ENCODE peak calls at places on chromosomes 2 and 18, in six cellular contexts. One of them, this sample, is unnamed.

GRCh38 chr2:224263571-224264043 is 138.3 kb downstream of the FAM124B start:
- DNase-seq in NT2/D1: no peak
- DNase-seq in HCT116: no peak
- DNase-seq in GM23248: peak; percentile 69
- DNase-seq in kidney: no peak
- DNase-seq in mammary epithelial cell: no peak
- DNase-seq in this sample: peak; percentile 48

GRCh38 chr2:27622921-27623384 is 5.9 kb downstream of the CCDC121 start:
- DNase-seq in kidney: no peak
- DNase-seq in mammary epithelial cell: peak; percentile 33
- DNase-seq in HCT116: no peak
- DNase-seq in GM23248: peak; percentile 83
- DNase-seq in NT2/D1: peak; percentile 74
- DNase-seq in this sample: peak; percentile 79

GRCh38 chr2:206260427-206261012 is 13.9 kb upstream of the ZDBF2 start:
- DNase-seq in HCT116: no peak
- DNase-seq in GM23248: peak; percentile 76
- DNase-seq in kidney: no peak
- DNase-seq in mammary epithelial cell: peak; percentile 39
- DNase-seq in NT2/D1: no peak
- DNase-seq in this sample: peak; percentile 69

GRCh38 chr18:51151568-51152511 is 45.6 kb downstream of the MEX3C start:
- DNase-seq in NT2/D1: no peak
- DNase-seq in mammary epithelial cell: no peak
- DNase-seq in kidney: no peak
- DNase-seq in GM23248: no peak
- DNase-seq in HCT116: no peak
- DNase-seq in this sample: no peak

GRCh38 chr2:196233033-196233807 is 61.8 kb upstream of the STK17B start:
- DNase-seq in kidney: no peak
- DNase-seq in mammary epithelial cell: peak; percentile 95
- DNase-seq in GM23248: peak; percentile 86
- DNase-seq in NT2/D1: no peak
- DNase-seq in HCT116: peak; percentile 88
- DNase-seq in this sample: peak; percentile 79

GRCh38 chr2:173571021-173571821 is 216.5 kb downstream of the CDCA7 start:
- DNase-seq in mammary epithelial cell: peak; percentile 30
- DNase-seq in NT2/D1: peak; percentile 48
- DNase-seq in kidney: no peak
- DNase-seq in HCT116: peak; percentile 24
- DNase-seq in GM23248: peak; percentile 50
- DNase-seq in this sample: peak; percentile 40

GRCh38 chr18:2147424-2147823 is 423.9 kb downstream of the METTL4 start:
- DNase-seq in HCT116: no peak
- DNase-seq in mammary epithelial cell: no peak
- DNase-seq in GM23248: no peak
- DNase-seq in kidney: no peak
- DNase-seq in NT2/D1: no peak
- DNase-seq in this sample: no peak

GRCh38 chr2:239730897-239731296 is 294.2 kb downstream of the NDUFA10 start:
- DNase-seq in HCT116: no peak
- DNase-seq in NT2/D1: no peak
- DNase-seq in mammary epithelial cell: no peak
- DNase-seq in GM23248: no peak
- DNase-seq in kidney: peak; percentile 26
- DNase-seq in this sample: no peak

GRCh38 chr18:51401912-51402311 is 204.4 kb upstream of the MEX3C start:
- DNase-seq in kidney: no peak
- DNase-seq in HCT116: no peak
- DNase-seq in GM23248: no peak
- DNase-seq in NT2/D1: no peak
- DNase-seq in mammary epithelial cell: no peak
- DNase-seq in this sample: no peak

GRCh38 chr2:236369606-236370005 is 105.4 kb upstream of the ASB18 start:
- DNase-seq in HCT116: no peak
- DNase-seq in mammary epithelial cell: no peak
- DNase-seq in kidney: no peak
- DNase-seq in GM23248: no peak
- DNase-seq in NT2/D1: no peak
- DNase-seq in this sample: no peak

GRCh38 chr2:209208211-209208610 is 215.6 kb upstream of the MAP2 start:
- DNase-seq in mammary epithelial cell: peak; percentile 9
- DNase-seq in NT2/D1: peak; percentile 38
- DNase-seq in GM23248: peak; percentile 39
- DNase-seq in kidney: no peak
- DNase-seq in HCT116: peak; percentile 41
- DNase-seq in this sample: no peak

GRCh38 chr2:181546086-181546485 is 88.9 kb downstream of the ITGA4 start:
- DNase-seq in mammary epithelial cell: peak; percentile 70
- DNase-seq in GM23248: peak; percentile 17
- DNase-seq in NT2/D1: no peak
- DNase-seq in kidney: no peak
- DNase-seq in HCT116: no peak
- DNase-seq in this sample: peak; percentile 5

DNA sequence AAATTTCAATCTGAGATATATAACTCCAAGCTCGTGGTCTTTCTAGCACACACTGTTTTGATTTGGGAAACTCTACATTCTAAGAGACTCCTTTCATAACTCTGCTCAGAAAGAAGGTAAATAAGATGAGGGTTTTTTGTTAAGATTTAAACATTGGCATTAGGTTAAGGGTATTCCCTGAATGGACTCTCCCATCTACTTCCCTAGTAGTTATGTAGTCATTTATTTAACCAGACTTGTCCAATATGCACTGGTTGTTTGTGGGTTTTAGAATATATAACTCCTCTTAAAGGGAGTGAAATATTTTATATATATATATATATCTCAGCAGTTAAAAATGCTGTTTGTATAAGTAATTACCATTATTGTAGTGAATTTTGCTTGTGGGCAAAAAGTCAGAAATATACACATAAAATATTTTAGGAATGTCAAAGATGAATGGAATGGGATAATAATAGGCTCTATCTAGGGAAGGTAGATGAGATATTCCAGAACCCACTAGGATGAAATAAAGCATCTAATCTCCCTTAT is 61.5 kb upstream of the WDR75 start:
- DNase-seq in HCT116: no peak
- DNase-seq in GM23248: no peak
- DNase-seq in mammary epithelial cell: no peak
- DNase-seq in NT2/D1: no peak
- DNase-seq in kidney: no peak
- DNase-seq in this sample: peak; percentile 44
- H3K9ac ChIP-seq in HCT116: no peak overlapping the region
- H3K9ac ChIP-seq in GM23248: peak overlapping the region; percentile 29
- H3K9ac ChIP-seq in mammary epithelial cell: no peak overlapping the region
- H3K9ac ChIP-seq in NT2/D1: no peak overlapping the region
- H3K9ac ChIP-seq in kidney: no peak overlapping the region
- H3K9ac ChIP-seq in this sample: peak overlapping the region; percentile 71

GRCh38 chr18:78587096-78587495 is 392.5 kb upstream of the SALL3 start:
- DNase-seq in NT2/D1: no peak
- DNase-seq in kidney: no peak
- DNase-seq in mammary epithelial cell: no peak
- DNase-seq in HCT116: no peak
- DNase-seq in GM23248: no peak
- DNase-seq in this sample: no peak
- H3K4me3 ChIP-seq in NT2/D1: no peak overlapping the region
- H3K4me3 ChIP-seq in kidney: no peak overlapping the region
- H3K4me3 ChIP-seq in mammary epithelial cell: no peak overlapping the region
- H3K4me3 ChIP-seq in HCT116: no peak overlapping the region
- H3K4me3 ChIP-seq in GM23248: no peak overlapping the region
- H3K4me3 ChIP-seq in this sample: no peak overlapping the region

DNA sequence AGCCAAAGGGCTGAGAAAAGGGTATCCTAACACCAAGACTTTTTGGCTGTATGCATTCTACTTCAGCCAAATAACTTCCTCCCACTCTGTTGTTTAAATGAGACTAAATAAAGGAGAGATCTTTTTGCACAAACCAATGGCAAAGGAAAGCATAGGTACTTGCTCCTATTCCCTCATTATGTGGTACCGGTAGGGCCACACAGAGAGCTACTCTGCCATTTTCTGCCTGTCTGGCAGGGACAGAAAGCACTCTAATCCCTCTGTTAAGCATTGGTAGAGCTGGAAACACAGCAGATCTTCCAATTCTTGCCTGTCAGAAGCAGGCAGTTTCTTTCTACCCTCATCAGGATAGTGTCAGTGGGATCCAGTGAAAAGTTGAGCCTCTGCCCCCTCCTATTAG is 918.3 kb upstream of the TMEFF2 start:
- DNase-seq in GM23248: no peak
- DNase-seq in HCT116: no peak
- DNase-seq in kidney: no peak
- DNase-seq in NT2/D1: no peak
- DNase-seq in mammary epithelial cell: no peak
- DNase-seq in this sample: no peak
- H3K9ac ChIP-seq in GM23248: no peak overlapping the region
- H3K9ac ChIP-seq in HCT116: no peak overlapping the region
- H3K9ac ChIP-seq in kidney: no peak overlapping the region
- H3K9ac ChIP-seq in NT2/D1: no peak overlapping the region
- H3K9ac ChIP-seq in mammary epithelial cell: no peak overlapping the region
- H3K9ac ChIP-seq in this sample: no peak overlapping the region

GRCh38 chr18:12309683-12310198 is 1.7 kb downstream of the TUBB6 start:
- DNase-seq in GM23248: peak; percentile 75
- DNase-seq in mammary epithelial cell: peak; percentile 71
- DNase-seq in NT2/D1: no peak
- DNase-seq in HCT116: no peak
- DNase-seq in kidney: no peak
- DNase-seq in this sample: peak; percentile 33

GRCh38 chr18:12307871-12308385 is at the start of gene TUBB6:
- DNase-seq in NT2/D1: no peak
- DNase-seq in HCT116: no peak
- DNase-seq in GM23248: peak; percentile 95
- DNase-seq in kidney: peak; percentile 94
- DNase-seq in mammary epithelial cell: peak; percentile 82
- DNase-seq in this sample: peak; percentile 91

GRCh38 chr18:12306752-12307151 is 1.3 kb upstream of the TUBB6 start:
- DNase-seq in mammary epithelial cell: no peak
- DNase-seq in NT2/D1: no peak
- DNase-seq in GM23248: peak; percentile 25
- DNase-seq in HCT116: no peak
- DNase-seq in kidney: no peak
- DNase-seq in this sample: no peak

GRCh38 chr18:12307251-12307736 is 747 bp upstream of the TUBB6 start:
- DNase-seq in NT2/D1: no peak
- DNase-seq in kidney: peak; percentile 88
- DNase-seq in GM23248: peak; percentile 89
- DNase-seq in mammary epithelial cell: peak; percentile 63
- DNase-seq in HCT116: no peak
- DNase-seq in this sample: peak; percentile 90

GRCh38 chr18:12308386-12309100 is 502 bp downstream of the TUBB6 start:
- DNase-seq in kidney: peak; percentile 95
- DNase-seq in NT2/D1: no peak
- DNase-seq in HCT116: no peak
- DNase-seq in GM23248: peak; percentile 99
- DNase-seq in mammary epithelial cell: peak; percentile 79
- DNase-seq in this sample: peak; percentile 97
- H3K4me3 ChIP-seq in kidney: peak overlapping the region; percentile 55
- H3K4me3 ChIP-seq in NT2/D1: peak overlapping the region; percentile 88
- H3K4me3 ChIP-seq in HCT116: peak overlapping the region; percentile 73
- H3K4me3 ChIP-seq in GM23248: peak overlapping the region; percentile 86
- H3K4me3 ChIP-seq in mammary epithelial cell: peak overlapping the region; percentile 71
- H3K4me3 ChIP-seq in this sample: peak overlapping the region; percentile 97

GRCh38 chr2:190791983-190792575 is 88.5 kb upstream of the GLS start:
- DNase-seq in NT2/D1: no peak
- DNase-seq in kidney: no peak
- DNase-seq in HCT116: no peak
- DNase-seq in mammary epithelial cell: no peak
- DNase-seq in GM23248: no peak
- DNase-seq in this sample: peak; percentile 42

GRCh38 chr2:190791347-190791982 is 89.2 kb upstream of the GLS start:
- DNase-seq in GM23248: peak; percentile 83
- DNase-seq in HCT116: no peak
- DNase-seq in NT2/D1: no peak
- DNase-seq in mammary epithelial cell: peak; percentile 71
- DNase-seq in kidney: peak; percentile 91
- DNase-seq in this sample: peak; percentile 62

GRCh38 chr2:190792956-190793888 is 87.4 kb upstream of the GLS start:
- DNase-seq in NT2/D1: no peak
- DNase-seq in GM23248: no peak
- DNase-seq in kidney: no peak
- DNase-seq in HCT116: no peak
- DNase-seq in mammary epithelial cell: no peak
- DNase-seq in this sample: no peak

GRCh38 chr2:190786404-190787166 is 94.0 kb upstream of the GLS start:
- DNase-seq in HCT116: no peak
- DNase-seq in mammary epithelial cell: peak; percentile 51
- DNase-seq in GM23248: no peak
- DNase-seq in kidney: no peak
- DNase-seq in NT2/D1: no peak
- DNase-seq in this sample: peak; percentile 44

DNA sequence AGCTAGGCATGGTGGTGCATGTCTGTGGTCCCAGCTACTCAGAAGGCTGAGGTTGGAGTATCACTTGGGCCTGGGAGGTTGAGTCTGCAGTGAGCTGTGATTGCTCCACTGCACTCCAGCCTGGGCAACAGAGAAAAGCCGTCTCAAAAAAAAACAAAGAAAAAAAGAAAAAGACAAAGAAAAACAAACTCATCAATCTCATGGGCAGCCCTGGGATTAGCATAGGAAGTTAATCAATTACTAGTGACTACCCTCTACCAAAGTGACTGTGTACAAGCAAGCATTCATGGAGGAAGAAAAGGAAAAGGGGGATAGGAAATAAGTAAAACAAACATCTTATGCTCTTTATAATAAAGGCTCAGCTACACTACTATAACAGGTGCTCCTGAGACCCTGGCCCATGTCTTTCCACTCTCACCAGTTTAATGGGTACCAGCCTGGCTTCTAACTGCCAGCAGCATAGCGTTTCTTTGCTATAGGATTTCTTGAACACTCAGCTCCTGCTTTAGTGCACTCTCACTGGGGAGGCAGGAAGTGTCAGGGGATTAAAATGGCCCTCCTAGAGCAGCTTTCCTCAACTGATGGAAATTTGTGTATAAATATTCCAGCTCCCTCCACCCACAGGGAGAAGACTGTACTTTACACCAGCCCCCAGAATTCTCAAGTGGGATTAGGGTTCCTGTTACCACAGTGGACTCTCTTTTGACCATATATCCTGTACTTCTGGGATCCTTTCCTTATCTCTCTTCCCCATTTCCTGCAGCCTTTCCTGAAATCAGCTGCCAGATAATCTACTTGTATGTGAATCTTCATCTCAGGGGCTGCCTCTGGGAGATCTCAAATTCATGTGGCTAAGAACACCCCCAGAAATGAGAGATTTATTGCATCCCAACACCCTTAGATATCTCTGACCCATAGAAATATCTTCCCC is 91.3 kb upstream of the GLS start:
- DNase-seq in NT2/D1: no peak
- DNase-seq in mammary epithelial cell: no peak
- DNase-seq in HCT116: no peak
- DNase-seq in GM23248: no peak
- DNase-seq in kidney: no peak
- DNase-seq in this sample: no peak
- H3K9ac ChIP-seq in NT2/D1: no peak overlapping the region
- H3K9ac ChIP-seq in mammary epithelial cell: no peak overlapping the region
- H3K9ac ChIP-seq in HCT116: no peak overlapping the region
- H3K9ac ChIP-seq in GM23248: no peak overlapping the region
- H3K9ac ChIP-seq in kidney: no peak overlapping the region
- H3K9ac ChIP-seq in this sample: no peak overlapping the region